ENCODE peak calls at places on chromosomes 3 and 15, in five cellular contexts. One of them, this sample, is unnamed.

GRCh38 chr3:120908803-120909601 is 997 bp downstream of the STXBP5L start:
- DNase-seq in cardiac muscle cell: peak
- DNase-seq in NCI-H1092: no peak
- DNase-seq in mesenchymal stem cell: peak
- DNase-seq in BJ: no peak
- DNase-seq in this sample: peak

GRCh38 chr15:39583586-39584265 is 2.8 kb downstream of the THBS1 start:
- DNase-seq in cardiac muscle cell: peak
- DNase-seq in NCI-H1092: no peak
- DNase-seq in mesenchymal stem cell: peak
- DNase-seq in BJ: peak
- DNase-seq in this sample: no peak

GRCh38 chr3:179175358-179175757 is 27.2 kb downstream of the PIK3CA start:
- DNase-seq in cardiac muscle cell: no peak
- DNase-seq in NCI-H1092: no peak
- DNase-seq in mesenchymal stem cell: no peak
- DNase-seq in BJ: peak
- DNase-seq in this sample: no peak

GRCh38 chr15:42033214-42033873 is 12.5 kb upstream of the PLA2G4E start:
- DNase-seq in cardiac muscle cell: no peak
- DNase-seq in NCI-H1092: no peak
- DNase-seq in mesenchymal stem cell: no peak
- DNase-seq in BJ: no peak
- DNase-seq in this sample: no peak

GRCh38 chr3:8845641-8846040 is 76.2 kb upstream of the OXTR start:
- DNase-seq in cardiac muscle cell: no peak
- DNase-seq in NCI-H1092: no peak
- DNase-seq in mesenchymal stem cell: peak
- DNase-seq in BJ: no peak
- DNase-seq in this sample: no peak

GRCh38 chr3:195208183-195208582 is 62.8 kb downstream of the XXYLT1 start:
- DNase-seq in cardiac muscle cell: no peak
- DNase-seq in NCI-H1092: no peak
- DNase-seq in mesenchymal stem cell: no peak
- DNase-seq in BJ: no peak
- DNase-seq in this sample: no peak

GRCh38 chr3:187954486-187955075 is 199.4 kb upstream of the LPP start:
- DNase-seq in cardiac muscle cell: peak
- DNase-seq in NCI-H1092: no peak
- DNase-seq in mesenchymal stem cell: peak
- DNase-seq in BJ: no peak
- DNase-seq in this sample: no peak

GRCh38 chr15:60708684-60709083 is 229.7 kb upstream of the ICE2 start:
- DNase-seq in cardiac muscle cell: peak
- DNase-seq in NCI-H1092: no peak
- DNase-seq in mesenchymal stem cell: peak
- DNase-seq in BJ: no peak
- DNase-seq in this sample: no peak

GRCh38 chr3:100149130-100149529 is 34.8 kb upstream of the FILIP1L start:
- DNase-seq in cardiac muscle cell: no peak
- DNase-seq in NCI-H1092: no peak
- DNase-seq in mesenchymal stem cell: no peak
- DNase-seq in BJ: no peak
- DNase-seq in this sample: no peak

GRCh38 chr3:141894524-141895176 is 18.2 kb downstream of the ATP1B3 start:
- DNase-seq in cardiac muscle cell: peak
- DNase-seq in NCI-H1092: no peak
- DNase-seq in mesenchymal stem cell: peak
- DNase-seq in BJ: peak
- DNase-seq in this sample: no peak

GRCh38 chr15:39302936-39303335 is 277.9 kb upstream of the THBS1 start:
- DNase-seq in cardiac muscle cell: no peak
- DNase-seq in NCI-H1092: no peak
- DNase-seq in mesenchymal stem cell: no peak
- DNase-seq in BJ: no peak
- DNase-seq in this sample: no peak

GRCh38 chr3:70360985-70361384 is 48.5 kb upstream of the MDFIC2 start:
- DNase-seq in cardiac muscle cell: peak
- DNase-seq in NCI-H1092: no peak
- DNase-seq in mesenchymal stem cell: peak
- DNase-seq in BJ: no peak
- DNase-seq in this sample: no peak

GRCh38 chr15:91022075-91022831 is at the start of gene VPS33B:
- DNase-seq in cardiac muscle cell: peak
- DNase-seq in NCI-H1092: peak
- DNase-seq in mesenchymal stem cell: peak
- DNase-seq in BJ: peak
- DNase-seq in this sample: peak

GRCh38 chr3:83946554-83946953 is 1012.2 kb upstream of the CADM2 start:
- DNase-seq in cardiac muscle cell: no peak
- DNase-seq in NCI-H1092: no peak
- DNase-seq in mesenchymal stem cell: no peak
- DNase-seq in BJ: no peak
- DNase-seq in this sample: no peak

GRCh38 chr3:161508852-161509477 is 12.4 kb downstream of the OTOL1 start:
- DNase-seq in cardiac muscle cell: no peak
- DNase-seq in NCI-H1092: peak
- DNase-seq in mesenchymal stem cell: peak
- DNase-seq in BJ: no peak
- DNase-seq in this sample: no peak

GRCh38 chr3:52730681-52731080 is 24.8 kb downstream of the SPCS1 start:
- DNase-seq in cardiac muscle cell: peak
- DNase-seq in NCI-H1092: no peak
- DNase-seq in mesenchymal stem cell: no peak
- DNase-seq in BJ: no peak
- DNase-seq in this sample: no peak

GRCh38 chr3:160804762-160805161 is 48.7 kb downstream of the PPM1L start:
- DNase-seq in cardiac muscle cell: peak
- DNase-seq in NCI-H1092: no peak
- DNase-seq in mesenchymal stem cell: peak
- DNase-seq in BJ: no peak
- DNase-seq in this sample: peak

GRCh38 chr3:188179006-188179966 is 25.3 kb downstream of the LPP start:
- DNase-seq in cardiac muscle cell: no peak
- DNase-seq in NCI-H1092: peak
- DNase-seq in mesenchymal stem cell: peak
- DNase-seq in BJ: no peak
- DNase-seq in this sample: no peak

GRCh38 chr3:103048371-103048722 is 613.5 kb downstream of the ZPLD1 start:
- DNase-seq in cardiac muscle cell: no peak
- DNase-seq in NCI-H1092: no peak
- DNase-seq in mesenchymal stem cell: peak
- DNase-seq in BJ: no peak
- DNase-seq in this sample: no peak

This sample was measured in G401.